ENCODE peak calls at places on chromosomes 5 and 9, in eight cellular contexts. N, S, J, Q, G, O, H and T are unnamed samples.

GRCh38 chr9:96245399-96245798 is 56.6 kb downstream of the HSD17B3 start:
- DNase-seq in N (no peak), S (no peak), J (no peak), Q (no peak), G (no peak), O (no peak), H (no peak), T (no peak)

GRCh38 chr9:70639853-70640814 is 225.7 kb upstream of the KLF9 start:
- DNase-seq in N (no peak), S (peak; percentile 50), J (peak; percentile 53), Q (no peak), G (peak; percentile 27), O (no peak), H (peak; percentile 64), T (no peak)

GRCh38 chr5:59615272-59615671 is 278.3 kb downstream of the PDE4D start:
- DNase-seq in N (no peak), S (peak; percentile 13), J (no peak), Q (no peak), G (no peak), O (no peak), H (no peak), T (no peak)

GRCh38 chr5:123487298-123487697 is 24.7 kb upstream of the CSNK1G3 start:
- DNase-seq in N (no peak), S (no peak), J (no peak), Q (no peak), G (no peak), O (no peak), H (no peak), T (no peak)

GRCh38 chr5:107463731-107464130 is 207.0 kb downstream of the EFNA5 start:
- DNase-seq in N (no peak), S (no peak), J (no peak), Q (no peak), G (no peak), O (no peak), H (no peak), T (no peak)

GRCh38 chr9:71765693-71766092 is 2.6 kb downstream of the CEMIP2 start:
- DNase-seq in N (no peak), S (no peak), J (peak; percentile 74), Q (no peak), G (no peak), O (no peak), H (no peak), T (no peak)

GRCh38 chr9:134647359-134648115 is 5.9 kb downstream of the COL5A1 start:
- DNase-seq in N (no peak), S (no peak), J (no peak), Q (no peak), G (no peak), O (no peak), H (no peak), T (no peak)

GRCh38 chr5:40550481-40550880 is 129.2 kb upstream of the PTGER4 start:
- DNase-seq in N (no peak), S (no peak), J (no peak), Q (no peak), G (no peak), O (no peak), H (no peak), T (no peak)

GRCh38 chr5:81184749-81185110 is 48.4 kb upstream of the CKMT2 start:
- DNase-seq in N (no peak), S (no peak), J (no peak), Q (no peak), G (no peak), O (no peak), H (no peak), T (no peak)

GRCh38 chr5:92548351-92548750 is 1032.7 kb downstream of the NR2F1-AS1 start:
- DNase-seq in N (no peak), S (no peak), J (no peak), Q (no peak), G (no peak), O (peak; percentile 34), H (no peak), T (no peak)

GRCh38 chr5:134638760-134639201 is 6.2 kb upstream of the SAR1B start:
- DNase-seq in N (no peak), S (no peak), J (no peak), Q (no peak), G (no peak), O (no peak), H (no peak), T (no peak)

GRCh38 chr5:10933141-10933540 is 172.1 kb upstream of the DAP start:
- DNase-seq in N (no peak), S (no peak), J (no peak), Q (no peak), G (no peak), O (no peak), H (no peak), T (no peak)

GRCh38 chr5:137733922-137734695 is 1.8 kb downstream of the KLHL3 start:
- DNase-seq in N (no peak), S (no peak), J (no peak), Q (no peak), G (no peak), O (no peak), H (no peak), T (no peak)

GRCh38 chr9:114112778-114113585 is 13.9 kb upstream of the KIF12 start:
- DNase-seq in N (no peak), S (no peak), J (no peak), Q (no peak), G (no peak), O (peak; percentile 43), H (no peak), T (no peak)

GRCh38 chr5:118611332-118611945 is 376.9 kb downstream of the DTWD2 start:
- DNase-seq in N (no peak), S (peak; percentile 28), J (peak; percentile 54), Q (no peak), G (no peak), O (no peak), H (peak; percentile 32), T (no peak)

GRCh38 chr5:135883441-135883840 is 12.2 kb downstream of the IL9 start:
- DNase-seq in N (no peak), S (no peak), J (no peak), Q (no peak), G (no peak), O (no peak), H (peak; percentile 7), T (no peak)

GRCh38 chr9:27160636-27161035 is 51.6 kb downstream of the TEK start:
- DNase-seq in N (no peak), S (no peak), J (no peak), Q (no peak), G (no peak), O (no peak), H (no peak), T (no peak)

GRCh38 chr9:28951945-28952344 is 1378.7 kb upstream of the C9orf72 start:
- DNase-seq in N (no peak), S (no peak), J (no peak), Q (no peak), G (no peak), O (no peak), H (peak; percentile 21), T (no peak)

GRCh38 chr5:97471951-97472350 is 288.9 kb upstream of the RIOK2 start:
- DNase-seq in N (no peak), S (no peak), J (no peak), Q (no peak), G (no peak), O (no peak), H (no peak), T (no peak)

GRCh38 chr5:40743771-40744170 is 12.0 kb downstream of the TTC33 start:
- DNase-seq in N (no peak), S (no peak), J (no peak), Q (no peak), G (no peak), O (no peak), H (no peak), T (no peak)